ENCODE peak calls at places on chromosomes 13 and 19, in nine cellular contexts. V is EH; M is NCI-H187; C is choroid plexus epithelial cell; U is CD4-positive, alpha-beta T cell; G is stimulated activated CD4-positive, alpha-beta T cell treated with anti-CD3 and anti-CD28 coated beads, Interleukin-15, amount 100 ng/mL, for 48 hours; N is RWPE1; H is CD8-positive, alpha-beta memory T cell; W is NCI-H1092. Q is an unnamed sample.

GRCh38 chr13:83496501-83496900 is 385.8 kb downstream of the SLITRK1 start:
- DNase-seq in C (no peak), U (no peak), H (no peak), V (no peak), N (no peak), M (no peak), W (no peak), G (no peak), Q (no peak)

GRCh38 chr13:90999401-90999800 is 348.1 kb upstream of the MIR17HG start:
- DNase-seq in M (no peak), W (no peak), V (no peak), C (no peak), H (no peak), U (no peak), G (no peak), N (no peak), Q (no peak)

GRCh38 chr19:54418030-54418929 is 3.0 kb downstream of the TTYH1 start:
- DNase-seq in H (no peak), W (no peak), C (peak), M (no peak), U (no peak), N (no peak), V (peak), G (no peak), Q (peak)

GRCh38 chr13:108306768-108307332 is 37.3 kb downstream of the TNFSF13B start:
- DNase-seq in V (no peak), H (no peak), W (no peak), U (no peak), C (no peak), N (no peak), M (no peak), G (no peak), Q (no peak)

GRCh38 chr19:7417671-7418324 is 69.1 kb downstream of the ARHGEF18 start:
- DNase-seq in C (peak), N (no peak), U (no peak), V (peak), M (no peak), H (no peak), W (no peak), G (no peak), Q (no peak)

GRCh38 chr19:18464646-18465045 is 26.7 kb upstream of the ISYNA1 start:
- DNase-seq in H (no peak), V (peak), N (no peak), W (peak), M (no peak), C (peak), U (no peak), G (no peak), Q (no peak)

GRCh38 chr13:40539954-40540706 is 126.3 kb downstream of the FOXO1 start:
- DNase-seq in H (no peak), W (no peak), U (no peak), V (peak), G (no peak), N (peak), C (peak), M (no peak), Q (no peak)

GRCh38 chr19:35044317-35045117 is 3.0 kb downstream of the HPN start:
- DNase-seq in G (peak), V (peak), W (no peak), N (peak), H (peak), U (peak), C (peak), M (no peak), Q (peak)

GRCh38 chr13:100140441-100140840 is 51.5 kb downstream of the PCCA start:
- DNase-seq in G (no peak), N (no peak), C (peak), V (peak), W (no peak), M (no peak), U (no peak), H (no peak), Q (no peak)

GRCh38 chr13:27194895-27195764 is 23.5 kb upstream of the USP12 start:
- DNase-seq in V (peak), W (no peak), N (peak), H (no peak), U (no peak), M (no peak), G (no peak), C (peak), Q (no peak)

GRCh38 chr19:35216833-35217707 is 11.5 kb downstream of the FAM187B start:
- DNase-seq in M (no peak), W (no peak), V (no peak), G (no peak), N (no peak), U (peak), C (no peak), H (peak), Q (peak)

GRCh38 chr19:1097810-1098176 is 2.6 kb upstream of the POLR2E start:
- DNase-seq in M (no peak), U (no peak), N (no peak), V (no peak), W (no peak), C (no peak), H (no peak), G (no peak), Q (no peak)

GRCh38 chr19:34459614-34460013 is 21.9 kb upstream of the WTIP start:
- DNase-seq in C (no peak), V (no peak), N (no peak), G (no peak), H (no peak), W (no peak), M (no peak), U (no peak), Q (no peak)

GRCh38 chr19:53823380-53824120 is 564 bp downstream of the NLRP12 start:
- DNase-seq in G (no peak), M (no peak), N (no peak), C (no peak), U (no peak), H (no peak), V (no peak), W (no peak), Q (no peak)

GRCh38 chr19:11425719-11426457 is 6.8 kb upstream of the RGL3 start:
- DNase-seq in U (no peak), M (no peak), C (no peak), H (no peak), W (no peak), V (no peak), G (no peak), N (no peak), Q (no peak)

GRCh38 chr13:113231306-113232207 is 22.1 kb downstream of the CUL4A start:
- DNase-seq in M (no peak), C (no peak), G (peak), U (no peak), W (no peak), H (no peak), V (no peak), N (no peak), Q (no peak)

GRCh38 chr19:7512400-7512851 is 3.5 kb upstream of the ZNF358 start:
- DNase-seq in U (no peak), C (no peak), M (no peak), G (no peak), H (no peak), W (no peak), N (no peak), V (peak), Q (no peak)

GRCh38 chr13:113774177-113775107 is 15.4 kb downstream of the TMEM255B start:
- DNase-seq in G (no peak), U (no peak), C (no peak), V (peak), N (peak), M (no peak), W (no peak), H (no peak), Q (no peak)

GRCh38 chr19:47758433-47758784 is 13.1 kb downstream of the NOP53 start:
- DNase-seq in M (no peak), W (no peak), N (no peak), H (no peak), C (no peak), G (no peak), U (no peak), V (no peak), Q (no peak)

GRCh38 chr13:94710081-94710809 is 2.1 kb downstream of the SOX21 start:
- DNase-seq in H (no peak), W (no peak), U (no peak), G (no peak), C (no peak), M (no peak), V (no peak), N (no peak), Q (no peak)

GRCh38 chr19:35248310-35249145 is at the start of gene LSR:
- DNase-seq in V (no peak), M (peak), G (no peak), N (peak), W (no peak), C (no peak), H (peak), U (peak), Q (no peak)

GRCh38 chr13:106484084-106484754 is 51.2 kb downstream of the EFNB2 start:
- DNase-seq in N (no peak), M (no peak), C (no peak), W (no peak), V (peak), U (no peak), H (no peak), G (no peak), Q (no peak)

GRCh38 chr19:35644987-35645679 is 3.0 kb upstream of the COX6B1 start:
- DNase-seq in V (peak), H (peak), W (peak), G (peak), C (peak), M (peak), N (peak), U (peak), Q (peak)

GRCh38 chr13:87426737-87427136 is 244.4 kb upstream of the SLITRK5 start:
- DNase-seq in G (no peak), H (no peak), W (no peak), N (no peak), C (no peak), V (no peak), M (no peak), U (no peak), Q (no peak)

GRCh38 chr13:73141292-73141771 is 82.5 kb downstream of the KLF5 start:
- DNase-seq in M (peak), N (no peak), G (no peak), H (no peak), U (no peak), W (peak), V (no peak), C (peak), Q (no peak)

GRCh38 chr19:35860818-35861639 is 4.3 kb downstream of the KIRREL2 start:
- DNase-seq in N (no peak), U (no peak), G (no peak), V (peak), M (no peak), W (no peak), H (no peak), C (no peak), Q (no peak)

GRCh38 chr19:45729774-45730388 is 815 bp downstream of the FBXO46 start:
- DNase-seq in G (no peak), V (peak), M (no peak), C (peak), H (no peak), N (peak), W (no peak), U (no peak), Q (no peak)

GRCh38 chr19:36986601-36987000 is 70.5 kb downstream of the ZNF568 start:
- DNase-seq in M (no peak), G (no peak), C (no peak), N (no peak), U (no peak), H (no peak), W (peak), V (no peak), Q (no peak)

GRCh38 chr13:26482451-26483197 is 74.9 kb upstream of the WASF3 start:
- DNase-seq in U (peak), N (peak), C (peak), G (peak), M (peak), V (peak), W (peak), H (peak), Q (peak)

GRCh38 chr13:97278395-97279078 is 56.4 kb downstream of the MBNL2 start:
- DNase-seq in H (no peak), N (peak), V (no peak), M (no peak), G (no peak), C (no peak), U (no peak), W (no peak), Q (no peak)

GRCh38 chr13:44790289-44790688 is 199.0 kb downstream of the NUFIP1 start:
- DNase-seq in W (no peak), C (no peak), H (no peak), U (no peak), V (no peak), N (no peak), G (no peak), M (no peak), Q (no peak)

GRCh38 chr13:91017031-91017668 is 330.3 kb upstream of the MIR17HG start:
- DNase-seq in V (peak), M (peak), U (no peak), C (peak), W (peak), G (peak), H (no peak), N (peak), Q (peak)

GRCh38 chr19:17766543-17767131 is 15.4 kb downstream of the FCHO1 start:
- DNase-seq in N (peak), W (peak), C (peak), M (peak), G (no peak), H (no peak), V (peak), U (peak), Q (no peak)

GRCh38 chr13:97371486-97372109 is 62.4 kb upstream of the RAP2A start:
- DNase-seq in W (no peak), V (no peak), M (no peak), G (no peak), C (no peak), H (no peak), U (no peak), N (no peak), Q (no peak)

GRCh38 chr19:47111081-47111589 is 2.4 kb downstream of the ZC3H4 start:
- DNase-seq in V (peak), G (peak), C (peak), U (peak), H (peak), M (peak), W (no peak), N (no peak), Q (peak)